ENCODE peak calls at places on chromosomes 1 and 21, in eight cellular contexts. F is IMR-90, K is tibial artery, U is body of pancreas, V is right cardiac atrium, I is foreskin keratinocyte, Q is psoas muscle, O is fibroblast of lung. D is an unnamed sample.

GRCh38 chr1:232038704-232039103 is 412.1 kb downstream of the DISC1 start:
- DNase-seq in Q (no peak), K (no peak), O (no peak), U (no peak), F (no peak), I (no peak), V (peak; percentile 73), D (no peak)

GRCh38 chr1:26546375-26546774 is 16.8 kb downstream of the RPS6KA1 start:
- DNase-seq in V (no peak), U (no peak), Q (no peak), K (no peak), F (no peak), I (no peak), O (no peak), D (no peak)

GRCh38 chr21:42306366-42307035 is 8.7 kb downstream of the TFF3 start:
- DNase-seq in V (no peak), U (no peak), O (no peak), I (no peak), K (no peak), F (no peak), Q (no peak), D (no peak)

GRCh38 chr1:200131551-200132125 is 104.1 kb downstream of the NR5A2 start:
- DNase-seq in F (peak; percentile 36), I (no peak), U (peak; percentile 32), Q (no peak), O (no peak), V (no peak), K (no peak), D (no peak)

GRCh38 chr1:70061229-70061628 is 144.2 kb downstream of the LRRC40 start:
- DNase-seq in V (no peak), Q (no peak), K (no peak), F (no peak), I (no peak), O (no peak), U (no peak), D (no peak)

GRCh38 chr1:227215863-227216510 is 102.3 kb downstream of the CDC42BPA start:
- DNase-seq in V (no peak), I (no peak), O (no peak), F (peak; percentile 16), Q (no peak), U (no peak), K (no peak), D (no peak)

GRCh38 chr21:43262427-43262826 is 93.6 kb downstream of the CRYAA start:
- DNase-seq in I (no peak), F (peak; percentile 19), U (no peak), O (peak; percentile 15), K (no peak), V (no peak), Q (peak; percentile 62), D (no peak)

GRCh38 chr1:68320349-68320748 is 88.0 kb upstream of the WLS start:
- DNase-seq in I (no peak), Q (no peak), U (no peak), V (no peak), K (no peak), O (no peak), F (no peak), D (no peak)

GRCh38 chr21:16534408-16535099 is 804.8 kb downstream of the USP25 start:
- DNase-seq in O (peak; percentile 87), Q (peak; percentile 85), U (peak; percentile 68), K (peak; percentile 71), I (peak; percentile 33), F (peak; percentile 32), V (peak; percentile 93), D (no peak)

GRCh38 chr1:184661801-184662200 is 92.9 kb downstream of the EDEM3 start:
- DNase-seq in K (no peak), F (no peak), O (no peak), Q (no peak), V (no peak), I (no peak), U (no peak), D (no peak)

GRCh38 chr1:208977861-208978260 is 605.7 kb upstream of the CAMK1G start:
- DNase-seq in I (no peak), V (no peak), O (peak; percentile 44), K (no peak), F (no peak), Q (no peak), U (no peak), D (no peak)

GRCh38 chr1:94803517-94804441 is 16.4 kb upstream of the SLC44A3 start:
- DNase-seq in Q (no peak), V (peak; percentile 66), F (peak; percentile 57), I (no peak), U (peak; percentile 51), O (peak; percentile 52), K (no peak), D (no peak)

GRCh38 chr1:230205719-230206198 is 138.7 kb downstream of the GALNT2 start:
- DNase-seq in K (no peak), O (no peak), V (no peak), Q (no peak), F (peak; percentile 65), U (peak; percentile 45), I (no peak), D (no peak)

GRCh38 chr1:92575123-92575522 is 88.4 kb upstream of the GFI1 start:
- DNase-seq in F (no peak), Q (no peak), O (no peak), I (no peak), V (no peak), U (no peak), K (no peak), D (no peak)

DNA sequence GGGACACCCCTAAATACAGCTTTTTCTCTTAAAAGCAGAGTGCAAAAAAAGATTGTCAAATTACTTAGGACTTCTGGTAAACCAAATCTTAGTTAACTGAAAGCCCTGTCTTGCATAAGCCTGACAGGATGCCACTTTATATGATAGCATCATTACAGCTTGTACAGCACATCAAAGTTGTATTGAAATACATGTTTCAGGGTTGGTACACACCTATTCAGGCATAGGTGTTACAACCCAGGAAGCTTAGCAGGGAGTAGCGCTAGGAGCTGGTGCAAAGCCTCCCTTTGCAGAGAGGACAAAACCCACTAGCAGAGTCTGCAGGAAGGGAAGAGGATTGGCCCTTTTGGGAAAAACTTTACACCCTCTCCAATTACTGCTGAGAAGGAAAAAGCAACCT is 258.9 kb upstream of the SGIP1 start:
- DNase-seq in Q (no peak), K (no peak), O (no peak), F (no peak), I (no peak), U (no peak), V (no peak), D (no peak)
- H3K4me1 ChIP-seq in Q (peaks cover 53% of the 10 kb centered on the region), K (peaks cover 35% of the 10 kb centered on the region), O (peaks cover 10% of the 10 kb centered on the region), F (peaks cover 23% of the 10 kb centered on the region), I (peaks cover 8% of the 10 kb centered on the region), U (peaks cover 14% of the 10 kb centered on the region), V (peaks cover 18% of the 10 kb centered on the region), D (no peaks in the 10 kb centered on the region)

GRCh38 chr1:177611402-177611801 is 358.5 kb downstream of the SEC16B start:
- DNase-seq in K (no peak), Q (no peak), I (peak; percentile 27), U (no peak), F (no peak), V (no peak), O (no peak), D (no peak)
- H3K4me1 ChIP-seq in K (no peaks in the 10 kb centered on the region), Q (no peaks in the 10 kb centered on the region), I (no peaks in the 10 kb centered on the region), U (no peaks in the 10 kb centered on the region), F (no peaks in the 10 kb centered on the region), V (no peaks in the 10 kb centered on the region), O (no peaks in the 10 kb centered on the region), D (no peaks in the 10 kb centered on the region)

GRCh38 chr1:3786468-3787346 is 9.6 kb downstream of the LRRC47 start:
- DNase-seq in V (no peak), I (no peak), O (no peak), U (no peak), Q (no peak), K (no peak), F (no peak), D (no peak)
- H3K4me1 ChIP-seq in V (peaks cover 7% of the 10 kb centered on the region), I (no peaks in the 10 kb centered on the region), O (no peaks in the 10 kb centered on the region), U (peaks cover 6% of the 10 kb centered on the region), Q (peaks cover 5% of the 10 kb centered on the region), K (peaks cover 8% of the 10 kb centered on the region), F (no peaks in the 10 kb centered on the region), D (no peaks in the 10 kb centered on the region)

DNA sequence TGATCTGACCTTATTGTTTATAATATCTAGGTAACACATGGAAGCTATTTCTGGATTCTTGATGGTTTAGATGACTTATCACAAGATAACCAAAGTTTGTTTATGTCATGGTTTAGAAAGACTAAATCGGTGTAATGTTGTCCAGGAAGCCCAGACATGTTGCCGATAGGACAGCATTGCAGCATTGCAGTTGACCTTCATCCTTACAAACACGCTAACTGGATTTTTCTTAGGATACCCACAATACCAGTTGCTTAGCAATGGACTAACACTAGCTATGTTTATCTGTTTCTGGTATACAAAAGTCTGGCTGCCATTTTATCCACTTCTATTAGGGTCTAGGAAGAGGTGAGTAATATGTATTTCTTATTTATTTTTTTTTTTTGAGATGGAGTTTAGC is 11.7 kb upstream of the DPH5 start:
- DNase-seq in F (peak; percentile 8), U (no peak), K (no peak), O (no peak), Q (no peak), I (no peak), V (no peak), D (no peak)
- H3K4me1 ChIP-seq in F (no peaks in the 10 kb centered on the region), U (no peaks in the 10 kb centered on the region), K (no peaks in the 10 kb centered on the region), O (no peaks in the 10 kb centered on the region), Q (no peaks in the 10 kb centered on the region), I (no peaks in the 10 kb centered on the region), V (no peaks in the 10 kb centered on the region), D (no peaks in the 10 kb centered on the region)

DNA sequence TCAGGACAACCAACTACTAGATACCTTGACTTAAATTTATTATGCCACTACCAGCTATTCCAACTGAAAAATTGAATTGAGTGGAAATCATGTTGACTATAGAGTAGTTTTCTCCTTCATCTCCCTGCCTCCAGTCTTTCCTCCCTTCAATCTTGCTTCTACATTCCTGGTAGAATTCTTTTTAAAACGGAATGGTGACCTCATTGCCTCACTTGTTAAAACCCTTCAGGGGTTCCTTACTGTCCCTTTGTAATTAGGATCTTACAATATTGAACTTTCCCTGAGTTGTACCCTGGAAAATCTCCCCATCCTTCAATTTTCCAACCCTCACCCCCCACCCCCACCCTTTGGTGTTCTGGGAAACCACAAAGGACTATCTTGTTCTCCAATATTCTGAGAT is 82.8 kb upstream of the ZNF326 start:
- DNase-seq in V (no peak), O (no peak), Q (no peak), U (no peak), K (no peak), F (no peak), I (no peak), D (no peak)
- H3K4me1 ChIP-seq in V (peaks cover 5% of the 10 kb centered on the region), O (peaks cover 34% of the 10 kb centered on the region), Q (peaks cover 41% of the 10 kb centered on the region), U (peaks cover 2% of the 10 kb centered on the region), K (no peaks in the 10 kb centered on the region), F (peaks cover 28% of the 10 kb centered on the region), I (peaks cover 27% of the 10 kb centered on the region), D (peaks cover 15% of the 10 kb centered on the region)